ENCODE peak calls at places on chromosome 14, in four cellular contexts. F, L, N and R are unnamed samples.

GRCh38 chr14:99548285-99548684 is 55.7 kb downstream of the CCDC85C start:
- DNase-seq in F (no peak), L (no peak), N (no peak), R (peak)

GRCh38 chr14:101063121-101063520 is 159.6 kb upstream of the RTL1 start:
- DNase-seq in F (no peak), L (no peak), N (no peak), R (no peak)

GRCh38 chr14:49950275-49951250 is 57.7 kb downstream of the ARF6 start:
- DNase-seq in F (peak), L (peak), N (peak), R (peak)

GRCh38 chr14:94164685-94165431 is 9.3 kb upstream of the PPP4R4 start:
- DNase-seq in F (no peak), L (no peak), N (no peak), R (no peak)

GRCh38 chr14:26021759-26022158 is 576.1 kb downstream of the NOVA1 start:
- DNase-seq in F (no peak), L (no peak), N (no peak), R (no peak)

GRCh38 chr14:101719708-101720107 is 41.8 kb upstream of the PPP2R5C start:
- DNase-seq in F (no peak), L (no peak), N (no peak), R (no peak)

GRCh38 chr14:31964979-31965734 is 111.9 kb upstream of the ARHGAP5 start:
- DNase-seq in F (no peak), L (no peak), N (no peak), R (no peak)

GRCh38 chr14:65502676-65503124 is 90.2 kb downstream of the FUT8 start:
- DNase-seq in F (no peak), L (peak), N (no peak), R (no peak)

GRCh38 chr14:103121846-103122577 is 1.2 kb upstream of the TNFAIP2 start:
- DNase-seq in F (peak), L (peak), N (peak), R (peak)

GRCh38 chr14:104465482-104466390 is 113.8 kb upstream of the C14orf180 start:
- DNase-seq in F (no peak), L (no peak), N (peak), R (no peak)

GRCh38 chr14:98298481-98299227 is 973.3 kb downstream of the BCL11B start:
- DNase-seq in F (no peak), L (no peak), N (peak), R (no peak)

GRCh38 chr14:20477211-20477876 is 8.1 kb downstream of the PNP start:
- DNase-seq in F (no peak), L (no peak), N (peak), R (no peak)

GRCh38 chr14:104931771-104932675 is 7.3 kb downstream of the PLD4 start:
- DNase-seq in F (no peak), L (no peak), N (no peak), R (no peak)

GRCh38 chr14:49405291-49405690 is 180.9 kb downstream of the RPS29 start:
- DNase-seq in F (no peak), L (peak), N (no peak), R (no peak)

GRCh38 chr14:66444271-66444987 is 41.7 kb upstream of the CCDC196 start:
- DNase-seq in F (no peak), L (peak), N (no peak), R (no peak)

GRCh38 chr14:91363776-91364523 is 53.7 kb downstream of the CCDC88C start:
- DNase-seq in F (no peak), L (no peak), N (no peak), R (no peak)

GRCh38 chr14:101108579-101109346 is 205.2 kb upstream of the RTL1 start:
- DNase-seq in F (no peak), L (no peak), N (peak), R (no peak)

GRCh38 chr14:83764656-83765055 is 1765.3 kb upstream of the FLRT2 start:
- DNase-seq in F (no peak), L (no peak), N (no peak), R (no peak)

GRCh38 chr14:53378142-53378541 is 225.0 kb upstream of the DDHD1 start:
- DNase-seq in F (no peak), L (peak), N (no peak), R (no peak)

GRCh38 chr14:104100171-104101085 is 14.9 kb downstream of the ASPG start:
- DNase-seq in F (no peak), L (no peak), N (no peak), R (no peak)

GRCh38 chr14:90460136-90460535 is 63.3 kb downstream of the CALM1 start:
- DNase-seq in F (no peak), L (no peak), N (no peak), R (no peak)

GRCh38 chr14:71117839-71118743 is 210.8 kb downstream of the PCNX1 start:
- DNase-seq in F (peak), L (peak), N (no peak), R (no peak)

GRCh38 chr14:69580009-69580577 is 5.4 kb upstream of the CCDC177 start:
- DNase-seq in F (peak), L (peak), N (no peak), R (peak)

GRCh38 chr14:92353447-92353846 is 30.5 kb downstream of the SLC24A4 start:
- DNase-seq in F (no peak), L (peak), N (no peak), R (no peak)

GRCh38 chr14:79749051-79749450 is 462.3 kb downstream of the DIO2 start:
- DNase-seq in F (no peak), L (no peak), N (no peak), R (no peak)